ENCODE peak calls at places on chromosomes 12 and 14, in five cellular contexts. E is right atrium auricular region, H is posterior cingulate gyrus, P is colonic mucosa, R is DMS153. X is an unnamed sample.

GRCh38 chr12:98295681-98296080 is 219.7 kb upstream of the TMPO start:
- DNase-seq in R (no peak), P (no peak), E (no peak), H (no peak), X (no peak)

GRCh38 chr14:77220246-77221017 is 38.8 kb downstream of the TMEM63C start:
- DNase-seq in R (no peak), E (no peak), P (no peak), H (no peak), X (no peak)

GRCh38 chr14:23577004-23577681 is 1.4 kb downstream of the JPH4 start:
- DNase-seq in R (no peak), H (peak), P (peak), E (no peak), X (no peak)

GRCh38 chr12:52200086-52200782 is 8.4 kb upstream of the KRT80 start:
- DNase-seq in H (peak), R (no peak), E (no peak), P (no peak), X (no peak)

GRCh38 chr12:99146185-99146584 is 501.1 kb downstream of the APAF1 start:
- DNase-seq in P (no peak), E (no peak), R (no peak), H (no peak), X (no peak)

GRCh38 chr12:54300732-54301427 is at the start of gene NFE2:
- DNase-seq in P (peak), E (no peak), R (peak), H (peak), X (peak)

GRCh38 chr12:9943244-9943643 is 11.1 kb upstream of the CLEC2A start:
- DNase-seq in H (no peak), R (peak), E (no peak), P (no peak), X (no peak)

GRCh38 chr12:46372131-46372851 is at the start of gene SLC38A2:
- DNase-seq in E (peak), R (peak), H (peak), P (peak), X (peak)

GRCh38 chr12:56955631-56956256 is 1.7 kb downstream of the RDH16 start:
- DNase-seq in E (no peak), H (no peak), P (no peak), R (no peak), X (no peak)

GRCh38 chr12:26122681-26123481 is 2.0 kb downstream of the BHLHE41 start:
- DNase-seq in H (peak), R (peak), P (peak), E (peak), X (no peak)

GRCh38 chr12:57899010-57899662 is 42.2 kb upstream of the ATP23 start:
- DNase-seq in H (peak), E (no peak), P (peak), R (peak), X (no peak)

GRCh38 chr14:75495882-75496281 is 26.4 kb upstream of the BATF start:
- DNase-seq in P (no peak), R (no peak), H (no peak), E (no peak), X (no peak)

GRCh38 chr12:7067096-7067495 is 6.6 kb downstream of the C1S start:
- DNase-seq in E (no peak), P (no peak), H (no peak), R (no peak), X (no peak)

GRCh38 chr12:108237272-108237671 is 101.8 kb downstream of the CMKLR1 start:
- DNase-seq in P (no peak), H (no peak), E (no peak), R (no peak), X (no peak)

GRCh38 chr12:85680881-85681280 is 155.3 kb downstream of the RASSF9 start:
- DNase-seq in H (no peak), E (no peak), P (no peak), R (no peak), X (no peak)

GRCh38 chr14:32525591-32525990 is 196.5 kb downstream of the AKAP6 start:
- DNase-seq in H (no peak), P (no peak), E (no peak), R (no peak), X (no peak)

GRCh38 chr12:16606201-16606849 is 363 bp upstream of the LMO3 start:
- DNase-seq in E (no peak), H (peak), R (peak), P (no peak), X (no peak)